ENCODE peak calls at places on chromosomes 4 and X, in nine cellular contexts. One of them, this sample, is unnamed.

GRCh38 chr4:19266566-19266965 is 985.1 kb upstream of the SLIT2 start:
- DNase-seq in fibroblast of lung: no peak
- DNase-seq in AG10803: no peak
- DNase-seq in PC-3: no peak
- DNase-seq in suprapubic skin: no peak
- DNase-seq in adrenal gland: no peak
- DNase-seq in A673: no peak
- DNase-seq in ascending aorta: no peak
- DNase-seq in pancreas: no peak
- DNase-seq in this sample: no peak

GRCh38 chr4:153113061-153113837 is 91.0 kb upstream of the TRIM2 start:
- DNase-seq in fibroblast of lung: no peak
- DNase-seq in AG10803: peak
- DNase-seq in PC-3: no peak
- DNase-seq in suprapubic skin: no peak
- DNase-seq in adrenal gland: no peak
- DNase-seq in A673: no peak
- DNase-seq in ascending aorta: no peak
- DNase-seq in pancreas: no peak
- DNase-seq in this sample: peak

GRCh38 chr4:15479089-15479912 is 9.6 kb downstream of the CC2D2A start:
- DNase-seq in fibroblast of lung: peak
- DNase-seq in AG10803: peak
- DNase-seq in PC-3: peak
- DNase-seq in suprapubic skin: no peak
- DNase-seq in adrenal gland: peak
- DNase-seq in A673: peak
- DNase-seq in ascending aorta: no peak
- DNase-seq in pancreas: no peak
- DNase-seq in this sample: peak

GRCh38 chr4:161273607-161274006 is 890.2 kb downstream of the FSTL5 start:
- DNase-seq in fibroblast of lung: no peak
- DNase-seq in AG10803: no peak
- DNase-seq in PC-3: no peak
- DNase-seq in suprapubic skin: no peak
- DNase-seq in adrenal gland: no peak
- DNase-seq in A673: no peak
- DNase-seq in ascending aorta: no peak
- DNase-seq in pancreas: no peak
- DNase-seq in this sample: no peak

GRCh38 chrX:104315555-104315954 is 60.8 kb upstream of the ESX1 start:
- DNase-seq in fibroblast of lung: peak
- DNase-seq in AG10803: peak
- DNase-seq in PC-3: peak
- DNase-seq in suprapubic skin: no peak
- DNase-seq in adrenal gland: peak
- DNase-seq in A673: no peak
- DNase-seq in ascending aorta: no peak
- DNase-seq in pancreas: no peak
- DNase-seq in this sample: no peak

GRCh38 chrX:120316587-120317283 is 5.5 kb upstream of the TMEM255A start:
- DNase-seq in fibroblast of lung: no peak
- DNase-seq in AG10803: no peak
- DNase-seq in PC-3: peak
- DNase-seq in suprapubic skin: no peak
- DNase-seq in adrenal gland: no peak
- DNase-seq in A673: no peak
- DNase-seq in ascending aorta: no peak
- DNase-seq in pancreas: no peak
- DNase-seq in this sample: no peak

GRCh38 chr4:116066711-116067245 is 953.4 kb upstream of the NDST4 start:
- DNase-seq in fibroblast of lung: no peak
- DNase-seq in AG10803: no peak
- DNase-seq in PC-3: no peak
- DNase-seq in suprapubic skin: no peak
- DNase-seq in adrenal gland: no peak
- DNase-seq in A673: no peak
- DNase-seq in ascending aorta: no peak
- DNase-seq in pancreas: no peak
- DNase-seq in this sample: no peak

GRCh38 chrX:43707812-43708548 is 51.9 kb downstream of the MAOA start:
- DNase-seq in fibroblast of lung: peak
- DNase-seq in AG10803: no peak
- DNase-seq in PC-3: peak
- DNase-seq in suprapubic skin: no peak
- DNase-seq in adrenal gland: peak
- DNase-seq in A673: peak
- DNase-seq in ascending aorta: no peak
- DNase-seq in pancreas: no peak
- DNase-seq in this sample: no peak

GRCh38 chrX:123833387-123833786 is 26.5 kb upstream of the XIAP start:
- DNase-seq in fibroblast of lung: peak
- DNase-seq in AG10803: no peak
- DNase-seq in PC-3: peak
- DNase-seq in suprapubic skin: no peak
- DNase-seq in adrenal gland: peak
- DNase-seq in A673: peak
- DNase-seq in ascending aorta: peak
- DNase-seq in pancreas: no peak
- DNase-seq in this sample: no peak

GRCh38 chr4:183563874-183564273 is 59.0 kb downstream of the ING2 start:
- DNase-seq in fibroblast of lung: peak
- DNase-seq in AG10803: peak
- DNase-seq in PC-3: peak
- DNase-seq in suprapubic skin: no peak
- DNase-seq in adrenal gland: peak
- DNase-seq in A673: no peak
- DNase-seq in ascending aorta: no peak
- DNase-seq in pancreas: no peak
- DNase-seq in this sample: peak

GRCh38 chrX:123083924-123084323 is 100.2 kb upstream of the GRIA3 start:
- DNase-seq in fibroblast of lung: no peak
- DNase-seq in AG10803: peak
- DNase-seq in PC-3: peak
- DNase-seq in suprapubic skin: no peak
- DNase-seq in adrenal gland: no peak
- DNase-seq in A673: no peak
- DNase-seq in ascending aorta: no peak
- DNase-seq in pancreas: no peak
- DNase-seq in this sample: no peak

GRCh38 chrX:139907078-139907477 is 25.8 kb downstream of the ATP11C start:
- DNase-seq in fibroblast of lung: no peak
- DNase-seq in AG10803: no peak
- DNase-seq in PC-3: no peak
- DNase-seq in suprapubic skin: no peak
- DNase-seq in adrenal gland: no peak
- DNase-seq in A673: no peak
- DNase-seq in ascending aorta: no peak
- DNase-seq in pancreas: no peak
- DNase-seq in this sample: no peak

GRCh38 chrX:139905743-139906142 is 27.1 kb downstream of the ATP11C start:
- DNase-seq in fibroblast of lung: no peak
- DNase-seq in AG10803: no peak
- DNase-seq in PC-3: no peak
- DNase-seq in suprapubic skin: no peak
- DNase-seq in adrenal gland: no peak
- DNase-seq in A673: no peak
- DNase-seq in ascending aorta: no peak
- DNase-seq in pancreas: no peak
- DNase-seq in this sample: no peak

GRCh38 chrX:139905041-139905440 is 27.8 kb downstream of the ATP11C start:
- DNase-seq in fibroblast of lung: no peak
- DNase-seq in AG10803: no peak
- DNase-seq in PC-3: no peak
- DNase-seq in suprapubic skin: no peak
- DNase-seq in adrenal gland: no peak
- DNase-seq in A673: no peak
- DNase-seq in ascending aorta: no peak
- DNase-seq in pancreas: no peak
- DNase-seq in this sample: no peak

GRCh38 chrX:139902559-139902958 is 30.3 kb downstream of the ATP11C start:
- DNase-seq in fibroblast of lung: no peak
- DNase-seq in AG10803: no peak
- DNase-seq in PC-3: no peak
- DNase-seq in suprapubic skin: no peak
- DNase-seq in adrenal gland: no peak
- DNase-seq in A673: no peak
- DNase-seq in ascending aorta: no peak
- DNase-seq in pancreas: no peak
- DNase-seq in this sample: no peak

GRCh38 chrX:139903229-139903628 is 29.6 kb downstream of the ATP11C start:
- DNase-seq in fibroblast of lung: no peak
- DNase-seq in AG10803: no peak
- DNase-seq in PC-3: no peak
- DNase-seq in suprapubic skin: no peak
- DNase-seq in adrenal gland: no peak
- DNase-seq in A673: no peak
- DNase-seq in ascending aorta: no peak
- DNase-seq in pancreas: no peak
- DNase-seq in this sample: no peak
- TF ChIP-seq CTCF in fibroblast of lung: no peak
- TF ChIP-seq CTCF in AG10803: no peak
- TF ChIP-seq CTCF in PC-3: no peak
- TF ChIP-seq CTCF in suprapubic skin: no peak
- TF ChIP-seq CTCF in adrenal gland: no peak
- TF ChIP-seq CTCF in A673: no peak
- TF ChIP-seq CTCF in ascending aorta: no peak
- TF ChIP-seq CTCF in pancreas: no peak
- TF ChIP-seq CTCF in this sample: no peak

GRCh38 chrX:70446380-70447350 is 2.0 kb downstream of the DLG3 start:
- DNase-seq in fibroblast of lung: no peak
- DNase-seq in AG10803: no peak
- DNase-seq in PC-3: no peak
- DNase-seq in suprapubic skin: no peak
- DNase-seq in adrenal gland: no peak
- DNase-seq in A673: no peak
- DNase-seq in ascending aorta: no peak
- DNase-seq in pancreas: no peak
- DNase-seq in this sample: no peak

GRCh38 chrX:70442224-70442623 is 2.4 kb upstream of the DLG3 start:
- DNase-seq in fibroblast of lung: no peak
- DNase-seq in AG10803: no peak
- DNase-seq in PC-3: no peak
- DNase-seq in suprapubic skin: no peak
- DNase-seq in adrenal gland: no peak
- DNase-seq in A673: no peak
- DNase-seq in ascending aorta: no peak
- DNase-seq in pancreas: no peak
- DNase-seq in this sample: no peak

GRCh38 chrX:70445876-70446275 is 1.2 kb downstream of the DLG3 start:
- DNase-seq in fibroblast of lung: no peak
- DNase-seq in AG10803: no peak
- DNase-seq in PC-3: no peak
- DNase-seq in suprapubic skin: no peak
- DNase-seq in adrenal gland: no peak
- DNase-seq in A673: no peak
- DNase-seq in ascending aorta: no peak
- DNase-seq in pancreas: no peak
- DNase-seq in this sample: no peak

GRCh38 chrX:70444326-70445196 is at the start of gene DLG3:
- DNase-seq in fibroblast of lung: peak
- DNase-seq in AG10803: peak
- DNase-seq in PC-3: peak
- DNase-seq in suprapubic skin: no peak
- DNase-seq in adrenal gland: no peak
- DNase-seq in A673: peak
- DNase-seq in ascending aorta: no peak
- DNase-seq in pancreas: peak
- DNase-seq in this sample: no peak

GRCh38 chrX:70445197-70445656 is 592 bp downstream of the DLG3 start:
- DNase-seq in fibroblast of lung: no peak
- DNase-seq in AG10803: no peak
- DNase-seq in PC-3: no peak
- DNase-seq in suprapubic skin: no peak
- DNase-seq in adrenal gland: no peak
- DNase-seq in A673: no peak
- DNase-seq in ascending aorta: no peak
- DNase-seq in pancreas: peak
- DNase-seq in this sample: no peak
- H3K4me3 ChIP-seq in fibroblast of lung: no peak
- H3K4me3 ChIP-seq in AG10803: no peak
- H3K4me3 ChIP-seq in PC-3: no peak
- H3K4me3 ChIP-seq in suprapubic skin: peak
- H3K4me3 ChIP-seq in adrenal gland: no peak
- H3K4me3 ChIP-seq in A673: no peak
- H3K4me3 ChIP-seq in ascending aorta: peak
- H3K4me3 ChIP-seq in pancreas: no peak
- H3K4me3 ChIP-seq in this sample: no peak

GRCh38 chr4:99120501-99120900 is 23.6 kb downstream of the ADH4 start:
- DNase-seq in fibroblast of lung: no peak
- DNase-seq in AG10803: no peak
- DNase-seq in PC-3: no peak
- DNase-seq in suprapubic skin: no peak
- DNase-seq in adrenal gland: no peak
- DNase-seq in A673: no peak
- DNase-seq in ascending aorta: no peak
- DNase-seq in pancreas: no peak
- DNase-seq in this sample: no peak

DNA sequence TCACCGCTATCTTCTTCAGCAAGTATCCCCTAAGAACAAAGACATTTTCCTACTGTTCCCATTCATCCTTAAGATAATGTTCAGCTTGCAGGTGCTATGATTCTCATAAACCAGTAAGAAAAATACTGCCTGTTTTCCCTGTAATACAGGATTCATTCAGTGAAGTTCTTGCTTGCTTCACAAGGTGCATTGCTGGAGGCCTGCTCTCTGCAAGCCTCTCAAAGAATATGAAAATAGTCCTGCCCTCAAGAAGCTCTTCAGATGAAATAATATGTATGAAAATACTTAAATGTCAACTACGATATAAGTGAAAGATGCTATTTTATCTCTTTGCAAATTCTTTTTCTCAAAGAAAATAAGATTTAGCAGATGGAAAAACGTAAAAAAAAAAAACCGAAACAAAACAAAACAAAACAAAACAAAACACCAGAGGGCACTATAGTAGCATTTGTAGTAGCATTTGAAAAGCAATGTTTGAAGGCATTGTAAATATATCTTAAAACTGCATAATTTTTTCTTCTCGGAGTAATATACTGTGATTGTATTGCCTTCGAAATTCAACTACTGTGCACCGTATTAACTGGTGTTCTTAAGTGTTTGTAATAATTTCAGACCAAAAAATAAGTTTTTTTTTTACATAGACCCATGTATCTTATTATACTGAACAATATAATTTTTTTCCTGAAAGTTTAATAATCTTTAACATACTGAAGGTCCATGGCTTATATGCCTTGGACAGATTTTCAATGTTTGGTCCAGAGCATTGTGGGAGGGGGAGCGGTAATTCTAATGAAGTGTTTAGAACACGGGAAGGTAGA is 26.0 kb downstream of the ADH4 start:
- DNase-seq in fibroblast of lung: peak
- DNase-seq in AG10803: peak
- DNase-seq in PC-3: peak
- DNase-seq in suprapubic skin: no peak
- DNase-seq in adrenal gland: no peak
- DNase-seq in A673: peak
- DNase-seq in ascending aorta: no peak
- DNase-seq in pancreas: no peak
- DNase-seq in this sample: no peak
- TF ChIP-seq CTCF in fibroblast of lung: no peak
- TF ChIP-seq CTCF in AG10803: peak
- TF ChIP-seq CTCF in PC-3: peak
- TF ChIP-seq CTCF in suprapubic skin: no peak
- TF ChIP-seq CTCF in adrenal gland: no peak
- TF ChIP-seq CTCF in A673: peak
- TF ChIP-seq CTCF in ascending aorta: no peak
- TF ChIP-seq CTCF in pancreas: no peak
- TF ChIP-seq CTCF in this sample: peak

GRCh38 chrX:19811807-19812604 is 75.4 kb downstream of the SH3KBP1 start:
- DNase-seq in fibroblast of lung: peak
- DNase-seq in AG10803: peak
- DNase-seq in PC-3: no peak
- DNase-seq in suprapubic skin: no peak
- DNase-seq in adrenal gland: no peak
- DNase-seq in A673: no peak
- DNase-seq in ascending aorta: no peak
- DNase-seq in pancreas: no peak
- DNase-seq in this sample: no peak
- H3K4me3 ChIP-seq in fibroblast of lung: no peak
- H3K4me3 ChIP-seq in AG10803: no peak
- H3K4me3 ChIP-seq in PC-3: no peak
- H3K4me3 ChIP-seq in suprapubic skin: no peak
- H3K4me3 ChIP-seq in adrenal gland: no peak
- H3K4me3 ChIP-seq in A673: no peak
- H3K4me3 ChIP-seq in ascending aorta: no peak
- H3K4me3 ChIP-seq in pancreas: no peak
- H3K4me3 ChIP-seq in this sample: no peak